ENCODE peak calls at places on chromosomes 1 and 21, in four cellular contexts. U is transverse colon, N is astrocyte of the spinal cord, Z is AG04450. K is an unnamed sample.
A peak's percentile ranks its signal among the peaks of the same experiment; 100 is the strongest.

GRCh38 chr1:227896710-227897655 is 50.7 kb downstream of the WNT9A start:
- DNase-seq in U (peak; percentile 2), N (no peak), Z (no peak), K (no peak)

GRCh38 chr1:162548170-162548569 is 13.4 kb upstream of the UAP1 start:
- DNase-seq in U (no peak), N (peak; percentile 44), Z (no peak), K (peak; percentile 53)

GRCh38 chr1:182962554-182963115 is 9.7 kb upstream of the SHCBP1L start:
- DNase-seq in U (peak; percentile 81), N (peak; percentile 94), Z (peak; percentile 76), K (peak; percentile 73)

GRCh38 chr21:30033441-30033840 is 93.6 kb upstream of the GRIK1 start:
- DNase-seq in U (no peak), N (no peak), Z (no peak), K (no peak)

GRCh38 chr1:233300326-233300725 is 4.8 kb upstream of the PCNX2 start:
- DNase-seq in U (no peak), N (no peak), Z (peak; percentile 18), K (no peak)

GRCh38 chr1:58922302-58923089 is 138.6 kb upstream of the JUN start:
- DNase-seq in U (peak; percentile 90), N (peak; percentile 60), Z (no peak), K (peak; percentile 63)

GRCh38 chr21:21096956-21097355 is 98.7 kb downstream of the NCAM2 start:
- DNase-seq in U (no peak), N (no peak), Z (no peak), K (no peak)

GRCh38 chr21:33011462-33011861 is 14.3 kb upstream of the OLIG2 start:
- DNase-seq in U (no peak), N (peak; percentile 58), Z (peak; percentile 16), K (peak; percentile 59)

GRCh38 chr1:9278585-9279153 is 14.0 kb upstream of the SPSB1 start:
- DNase-seq in U (no peak), N (no peak), Z (no peak), K (no peak)

GRCh38 chr1:244067893-244068292 is 16.8 kb downstream of the ZBTB18 start:
- DNase-seq in U (no peak), N (no peak), Z (no peak), K (no peak)

GRCh38 chr21:36210779-36211659 is 54.4 kb downstream of the DOP1B start:
- DNase-seq in U (no peak), N (no peak), Z (no peak), K (no peak)

GRCh38 chr1:219927956-219928790 is at the start of gene SLC30A10:
- DNase-seq in U (peak; percentile 57), N (no peak), Z (no peak), K (no peak)

GRCh38 chr1:239861985-239862384 is 229.7 kb upstream of the FMN2 start:
- DNase-seq in U (no peak), N (no peak), Z (no peak), K (no peak)

GRCh38 chr1:240575976-240576666 is 35.8 kb downstream of the GREM2 start:
- DNase-seq in U (no peak), N (peak; percentile 51), Z (no peak), K (peak; percentile 48)

GRCh38 chr1:203408485-203409229 is 57.7 kb upstream of the FMOD start:
- DNase-seq in U (peak; percentile 75), N (peak; percentile 67), Z (peak; percentile 42), K (peak; percentile 17)

GRCh38 chr1:224851210-224851849 is 78.1 kb upstream of the DNAH14 start:
- DNase-seq in U (peak; percentile 68), N (peak; percentile 34), Z (no peak), K (no peak)

GRCh38 chr1:94819945-94820746 is at the start of gene SLC44A3:
- DNase-seq in U (peak; percentile 65), N (peak; percentile 45), Z (no peak), K (no peak)

GRCh38 chr1:147079400-147080012 is 92.8 kb downstream of the PRKAB2 start:
- DNase-seq in U (no peak), N (no peak), Z (no peak), K (no peak)

GRCh38 chr1:220226752-220227151 is 45.5 kb downstream of the RAB3GAP2 start:
- DNase-seq in U (no peak), N (no peak), Z (no peak), K (no peak)

GRCh38 chr1:116365353-116365780 is 7.7 kb upstream of the ATP1A1 start:
- DNase-seq in U (no peak), N (no peak), Z (no peak), K (no peak)

GRCh38 chr1:198699167-198700015 is 60.6 kb downstream of the PTPRC start:
- DNase-seq in U (peak; percentile 58), N (peak; percentile 35), Z (no peak), K (no peak)

GRCh38 chr1:19338323-19338762 is 26.2 kb downstream of the SLC66A1 start:
- DNase-seq in U (no peak), N (no peak), Z (no peak), K (no peak)

GRCh38 chr1:229030642-229031390 is 240.1 kb upstream of the RAB4A start:
- DNase-seq in U (no peak), N (no peak), Z (no peak), K (no peak)

GRCh38 chr1:13830616-13831280 is 130.8 kb downstream of the PRDM2 start:
- DNase-seq in U (no peak), N (no peak), Z (no peak), K (no peak)

GRCh38 chr1:72007312-72007711 is 275.0 kb downstream of the NEGR1 start:
- DNase-seq in U (no peak), N (no peak), Z (no peak), K (no peak)

GRCh38 chr1:226665505-226666163 is 73.4 kb downstream of the ITPKB start:
- DNase-seq in U (no peak), N (no peak), Z (no peak), K (no peak)

GRCh38 chr1:21262282-21263051 is 27.8 kb downstream of the ECE1 start:
- DNase-seq in U (peak; percentile 56), N (peak; percentile 91), Z (peak; percentile 70), K (peak; percentile 91)

GRCh38 chr21:31395268-31395667 is 51.2 kb upstream of the TIAM1 start:
- DNase-seq in U (no peak), N (no peak), Z (no peak), K (no peak)

GRCh38 chr1:26360051-26360806 is 6.3 kb upstream of the CRYBG2 start:
- DNase-seq in U (peak; percentile 53), N (no peak), Z (no peak), K (no peak)

GRCh38 chr1:218377143-218377660 is 32.1 kb downstream of the TGFB2 start:
- DNase-seq in U (no peak), N (peak; percentile 98), Z (peak; percentile 93), K (peak; percentile 95)

GRCh38 chr1:147669475-147670318 is 627 bp downstream of the ACP6 start:
- DNase-seq in U (peak; percentile 55), N (peak; percentile 50), Z (no peak), K (no peak)

GRCh38 chr1:244447024-244447423 is 4.7 kb downstream of the ADSS2 start:
- DNase-seq in U (no peak), N (no peak), Z (no peak), K (no peak)

DNA sequence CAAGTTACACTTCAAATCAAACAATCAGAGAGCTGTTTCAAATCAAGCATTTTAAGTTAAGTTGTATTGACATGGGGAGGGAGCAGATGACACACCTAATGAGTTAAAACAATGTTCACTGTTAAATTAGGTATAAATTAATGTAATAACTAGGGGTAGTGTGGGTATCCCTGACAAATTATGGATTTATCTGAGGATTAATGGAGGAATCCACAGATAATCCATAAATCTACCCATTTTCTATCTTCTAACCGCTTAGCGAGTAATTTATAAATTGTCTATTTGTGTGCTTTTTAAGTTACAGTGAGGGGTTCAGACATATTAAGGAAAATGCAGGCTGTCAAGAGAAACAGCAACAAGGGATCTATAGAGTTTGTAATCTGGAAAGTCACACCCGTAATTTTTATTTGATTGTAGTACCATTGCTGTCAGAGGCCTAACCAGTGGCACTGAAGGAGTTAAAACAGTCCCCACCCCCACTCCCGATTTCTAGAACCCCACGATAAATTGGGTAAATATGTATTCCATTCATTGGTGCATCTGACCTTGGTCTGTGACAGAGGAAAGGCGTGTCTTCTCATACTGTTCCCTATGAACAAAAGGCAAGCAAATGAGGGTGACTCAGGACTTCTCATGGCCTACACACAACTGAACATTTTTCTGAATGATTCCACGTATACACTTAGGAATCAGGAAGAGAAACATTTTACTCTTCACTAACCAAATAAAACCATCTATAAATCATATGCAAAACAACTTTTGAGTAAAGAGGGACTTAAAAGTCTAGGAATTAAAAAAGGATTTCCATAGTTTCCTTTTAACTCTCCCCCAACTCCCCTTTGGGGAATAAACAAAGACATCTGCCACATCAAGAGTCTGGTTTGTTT is 7.4 kb downstream of the IRF2BP2 start:
- DNase-seq in U (peak; percentile 59), N (peak; percentile 96), Z (peak; percentile 86), K (peak; percentile 89)
- H3K4me3 ChIP-seq in U (no peak overlapping the region), N (peak overlapping the region; percentile 12), Z (peak overlapping the region; percentile 43), K (peak overlapping the region; percentile 81)

DNA sequence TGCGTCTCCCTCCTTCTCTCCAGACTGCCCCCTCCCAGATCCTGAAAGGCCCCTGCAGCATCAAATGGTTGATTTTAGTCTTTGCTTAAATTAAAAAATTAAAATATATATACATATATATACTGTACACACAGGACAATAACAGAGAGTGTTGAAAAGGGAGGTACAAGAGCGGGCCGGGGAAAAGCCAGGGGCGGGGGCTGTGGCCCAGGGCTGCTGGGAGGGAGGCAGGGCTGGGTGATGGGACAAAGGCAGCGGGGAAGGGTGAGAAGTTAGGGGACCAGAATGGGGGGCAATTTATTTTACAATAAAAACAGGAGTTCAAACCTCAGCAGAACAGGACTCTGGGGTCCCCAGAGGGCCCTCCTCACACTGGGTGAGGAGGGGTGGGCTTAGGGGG is 10.5 kb downstream of the ARL8A start:
- DNase-seq in U (no peak), N (no peak), Z (no peak), K (no peak)
- H3K4me3 ChIP-seq in U (no peak overlapping the region), N (no peak overlapping the region), Z (no peak overlapping the region), K (no peak overlapping the region)

DNA sequence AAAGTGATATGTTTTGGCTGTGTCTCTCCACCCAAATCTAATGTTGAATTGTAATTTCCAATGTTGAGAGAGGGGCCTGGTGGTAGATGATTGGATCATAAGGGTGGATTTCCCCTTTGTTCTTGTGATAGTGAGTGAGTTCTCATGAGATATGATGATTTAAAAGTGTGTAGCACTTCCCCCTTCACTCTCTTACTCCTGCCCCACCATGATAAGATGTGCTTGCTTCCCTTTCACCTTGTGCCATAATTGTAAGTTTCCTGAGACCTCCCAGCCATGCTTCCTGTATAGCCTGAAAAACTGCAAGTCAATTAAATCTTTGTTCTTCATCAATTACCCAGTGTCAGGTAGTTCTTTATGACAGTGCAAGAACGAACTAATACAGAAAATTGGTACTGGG is 70.6 kb downstream of the XCL2 start:
- DNase-seq in U (no peak), N (no peak), Z (no peak), K (no peak)
- H3K4me3 ChIP-seq in U (no peak overlapping the region), N (no peak overlapping the region), Z (no peak overlapping the region), K (no peak overlapping the region)

GRCh38 chr21:42532466-42533181 is 19.0 kb downstream of the SLC37A1 start:
- DNase-seq in U (peak; percentile 61), N (no peak), Z (no peak), K (no peak)
- H3K4me3 ChIP-seq in U (no peak overlapping the region), N (no peak overlapping the region), Z (no peak overlapping the region), K (no peak overlapping the region)